ENCODE peak calls at places on chromosomes 3 and 15, in four cellular contexts. D, R, I and T are unnamed samples.
A peak's percentile ranks its signal among the peaks of the same experiment; 100 is the strongest.

GRCh38 chr15:66931768-66932633 is 133.4 kb upstream of the SMAD3 start:
- DNase-seq in D (no peak), R (peak; percentile 40), I (no peak), T (peak; percentile 72)

GRCh38 chr3:50090985-50091384 is 2.3 kb downstream of the RBM5 start:
- DNase-seq in D (no peak), R (no peak), I (no peak), T (no peak)

GRCh38 chr3:117887031-117887430 is 1147.6 kb downstream of the IGSF11 start:
- DNase-seq in D (no peak), R (no peak), I (no peak), T (no peak)

GRCh38 chr15:83066034-83066760 is 855 bp downstream of the BTBD1 start:
- DNase-seq in D (no peak), R (no peak), I (peak; percentile 16), T (peak; percentile 49)

GRCh38 chr3:16807441-16807840 is 77.3 kb upstream of the PLCL2 start:
- DNase-seq in D (no peak), R (no peak), I (no peak), T (no peak)

GRCh38 chr15:61155741-61156700 is 73.1 kb downstream of the RORA start:
- DNase-seq in D (no peak), R (no peak), I (no peak), T (peak; percentile 6)

GRCh38 chr3:2985479-2985878 is 124.7 kb downstream of the IL5RA start:
- DNase-seq in D (no peak), R (no peak), I (no peak), T (no peak)

GRCh38 chr3:130470132-130470531 is 46.8 kb upstream of the COL6A6 start:
- DNase-seq in D (no peak), R (no peak), I (no peak), T (peak; percentile 17)